ENCODE peak calls at places on chromosome 6, in six cellular contexts. R, V, L, M, S and A are unnamed samples.

GRCh38 chr6:15588966-15589634 is 73.7 kb downstream of the DTNBP1 start:
- DNase-seq in R (no peak), V (no peak), L (no peak), M (no peak), S (no peak), A (no peak)

GRCh38 chr6:296151-297122 is 4.2 kb downstream of the DUSP22 start:
- DNase-seq in R (no peak), V (no peak), L (no peak), M (no peak), S (no peak), A (no peak)

GRCh38 chr6:41894366-41895299 is 542 bp downstream of the USP49 start:
- DNase-seq in R (no peak), V (peak; percentile 76), L (peak; percentile 25), M (no peak), S (no peak), A (peak; percentile 73)

GRCh38 chr6:16482702-16483314 is 244.4 kb downstream of the GMPR start:
- DNase-seq in R (no peak), V (no peak), L (no peak), M (no peak), S (no peak), A (no peak)

GRCh38 chr6:2973656-2974055 is 2.3 kb upstream of the SERPINB6 start:
- DNase-seq in R (no peak), V (no peak), L (no peak), M (no peak), S (no peak), A (no peak)

GRCh38 chr6:25279748-25280616 is 808 bp downstream of the CARMIL1 start:
- DNase-seq in R (no peak), V (peak; percentile 85), L (peak; percentile 26), M (no peak), S (peak; percentile 15), A (peak; percentile 21)

GRCh38 chr6:39865011-39865888 is 69.0 kb downstream of the MOCS1 start:
- DNase-seq in R (peak; percentile 50), V (peak; percentile 81), L (peak; percentile 70), M (peak; percentile 34), S (peak; percentile 15), A (no peak)

GRCh38 chr6:344816-345340 is 46.7 kb upstream of the IRF4 start:
- DNase-seq in R (no peak), V (no peak), L (no peak), M (no peak), S (no peak), A (no peak)

GRCh38 chr6:4488389-4488788 is 287.8 kb upstream of the CDYL start:
- DNase-seq in R (no peak), V (no peak), L (no peak), M (no peak), S (no peak), A (no peak)